ENCODE peak calls at places on chromosomes 2 and 18, in seven cellular contexts. X is transverse colon, N is AG10803, M is tibial artery, Y is PC-3, Q is thyroid gland, J is Peyer's patch. S is an unnamed sample.

GRCh38 chr18:36496022-36496421 is 198.5 kb downstream of the FHOD3 start:
- DNase-seq in X (no peak), N (peak; percentile 52), M (no peak), Y (no peak), Q (no peak), J (no peak), S (no peak)

GRCh38 chr2:240688563-240688919 is 3.1 kb upstream of the AQP12A start:
- DNase-seq in X (no peak), N (no peak), M (no peak), Y (no peak), Q (no peak), J (no peak), S (no peak)

GRCh38 chr2:2663401-2664036 is 332.4 kb upstream of the MYT1L start:
- DNase-seq in X (no peak), N (no peak), M (no peak), Y (peak; percentile 21), Q (no peak), J (no peak), S (no peak)

GRCh38 chr2:68832161-68832869 is 38.9 kb downstream of the BMP10 start:
- DNase-seq in X (peak; percentile 56), N (peak; percentile 29), M (peak; percentile 85), Y (peak; percentile 74), Q (no peak), J (peak; percentile 80), S (peak; percentile 69)

GRCh38 chr2:112621792-112622527 is 23.8 kb upstream of the SLC20A1 start:
- DNase-seq in X (no peak), N (peak; percentile 85), M (no peak), Y (peak; percentile 71), Q (no peak), J (peak; percentile 37), S (peak; percentile 81)

GRCh38 chr2:30367232-30368070 is 79.6 kb upstream of the LCLAT1 start:
- DNase-seq in X (no peak), N (peak; percentile 75), M (no peak), Y (no peak), Q (peak; percentile 59), J (no peak), S (no peak)

GRCh38 chr2:62437785-62438184 is 68.2 kb downstream of the TMEM17 start:
- DNase-seq in X (no peak), N (no peak), M (no peak), Y (no peak), Q (no peak), J (no peak), S (no peak)

GRCh38 chr2:48566582-48566981 is 36.6 kb downstream of the STON1 start:
- DNase-seq in X (no peak), N (peak; percentile 48), M (no peak), Y (no peak), Q (peak; percentile 66), J (no peak), S (peak; percentile 53)

GRCh38 chr2:1995987-1996386 is 251.7 kb upstream of the PXDN start:
- DNase-seq in X (no peak), N (no peak), M (no peak), Y (peak; percentile 31), Q (no peak), J (no peak), S (peak; percentile 94)

GRCh38 chr18:51066273-51066672 is 36.3 kb downstream of the SMAD4 start:
- DNase-seq in X (no peak), N (peak; percentile 61), M (no peak), Y (no peak), Q (no peak), J (no peak), S (peak; percentile 87)

GRCh38 chr2:27050996-27051901 is at the start of gene AGBL5:
- DNase-seq in X (peak; percentile 98), N (peak; percentile 89), M (peak; percentile 96), Y (peak; percentile 96), Q (peak; percentile 97), J (peak; percentile 98), S (peak; percentile 94)

GRCh38 chr2:168992026-168992425 is 39.1 kb downstream of the ABCB11 start:
- DNase-seq in X (no peak), N (peak; percentile 4), M (no peak), Y (peak; percentile 38), Q (no peak), J (no peak), S (peak; percentile 60)

GRCh38 chr2:86291328-86291662 is 46.1 kb downstream of the REEP1 start:
- DNase-seq in X (no peak), N (no peak), M (no peak), Y (no peak), Q (no peak), J (no peak), S (no peak)
- H3K4me3 ChIP-seq in X (no peak overlapping the region), N (no peak overlapping the region), M (no peak overlapping the region), Y (no peak overlapping the region), Q (no peak overlapping the region), J (no peak overlapping the region), S (no peak overlapping the region)

DNA sequence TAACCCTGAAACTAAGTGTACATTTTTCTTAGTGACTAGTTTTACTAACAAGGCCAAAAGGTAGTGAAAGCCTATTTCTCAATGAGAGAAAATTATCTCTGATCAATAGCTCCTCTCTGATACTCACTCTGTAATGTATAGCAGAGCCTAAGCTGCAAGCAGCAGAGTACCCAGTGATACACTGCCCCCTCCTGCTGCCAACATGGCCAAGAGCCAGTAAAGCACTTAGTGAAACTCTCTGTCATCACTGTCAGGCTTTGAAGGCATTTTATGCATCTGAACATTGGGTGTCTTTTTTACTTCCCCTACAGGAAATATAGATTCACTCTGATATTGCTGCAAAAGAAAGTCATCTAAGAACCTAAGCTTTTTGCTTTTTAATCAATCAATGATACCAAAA is 784.1 kb upstream of the CDH7 start:
- DNase-seq in X (no peak), N (no peak), M (no peak), Y (peak; percentile 39), Q (peak; percentile 35), J (no peak), S (no peak)
- TF ChIP-seq CTCF in X (no peak), N (no peak), M (no peak), Y (peak; percentile 18), Q (no peak), J (no peak), S (no peak)

GRCh38 chr2:174051741-174052638 is 86.8 kb upstream of the SP3 start:
- DNase-seq in X (peak; percentile 63), N (peak; percentile 65), M (no peak), Y (peak; percentile 86), Q (no peak), J (no peak), S (peak; percentile 85)

GRCh38 chr2:174053285-174053684 is 88.1 kb upstream of the SP3 start:
- DNase-seq in X (no peak), N (no peak), M (no peak), Y (no peak), Q (no peak), J (no peak), S (no peak)

GRCh38 chr2:174052639-174052976 is 87.4 kb upstream of the SP3 start:
- DNase-seq in X (no peak), N (no peak), M (no peak), Y (no peak), Q (no peak), J (no peak), S (no peak)

GRCh38 chr2:174049895-174050294 is 84.7 kb upstream of the SP3 start:
- DNase-seq in X (no peak), N (no peak), M (no peak), Y (no peak), Q (no peak), J (no peak), S (no peak)

GRCh38 chr2:174051039-174051438 is 85.9 kb upstream of the SP3 start:
- DNase-seq in X (no peak), N (no peak), M (no peak), Y (no peak), Q (no peak), J (no peak), S (no peak)
- H3K4me3 ChIP-seq in X (no peak overlapping the region), N (no peak overlapping the region), M (no peak overlapping the region), Y (no peak overlapping the region), Q (no peak overlapping the region), J (no peak overlapping the region), S (no peak overlapping the region)

GRCh38 chr2:237437566-237437965 is 23.6 kb upstream of the COL6A3 start:
- DNase-seq in X (no peak), N (no peak), M (no peak), Y (no peak), Q (no peak), J (no peak), S (no peak)

GRCh38 chr2:237438082-237438925 is 24.3 kb upstream of the COL6A3 start:
- DNase-seq in X (peak; percentile 55), N (no peak), M (no peak), Y (peak; percentile 40), Q (peak; percentile 52), J (no peak), S (peak; percentile 49)

GRCh38 chr2:237433920-237434319 is 20.0 kb upstream of the COL6A3 start:
- DNase-seq in X (no peak), N (no peak), M (no peak), Y (peak; percentile 87), Q (no peak), J (no peak), S (no peak)

GRCh38 chr2:237434916-237435315 is 21.0 kb upstream of the COL6A3 start:
- DNase-seq in X (peak; percentile 45), N (peak; percentile 76), M (no peak), Y (peak; percentile 72), Q (no peak), J (peak; percentile 77), S (peak; percentile 71)

GRCh38 chr2:237435844-237436590 is 22.1 kb upstream of the COL6A3 start:
- DNase-seq in X (no peak), N (peak; percentile 90), M (peak; percentile 74), Y (peak; percentile 41), Q (no peak), J (no peak), S (peak; percentile 95)
- TF ChIP-seq CTCF in X (no peak), N (no peak), M (no peak), Y (peak; percentile 38), Q (no peak), J (no peak), S (no peak)

DNA sequence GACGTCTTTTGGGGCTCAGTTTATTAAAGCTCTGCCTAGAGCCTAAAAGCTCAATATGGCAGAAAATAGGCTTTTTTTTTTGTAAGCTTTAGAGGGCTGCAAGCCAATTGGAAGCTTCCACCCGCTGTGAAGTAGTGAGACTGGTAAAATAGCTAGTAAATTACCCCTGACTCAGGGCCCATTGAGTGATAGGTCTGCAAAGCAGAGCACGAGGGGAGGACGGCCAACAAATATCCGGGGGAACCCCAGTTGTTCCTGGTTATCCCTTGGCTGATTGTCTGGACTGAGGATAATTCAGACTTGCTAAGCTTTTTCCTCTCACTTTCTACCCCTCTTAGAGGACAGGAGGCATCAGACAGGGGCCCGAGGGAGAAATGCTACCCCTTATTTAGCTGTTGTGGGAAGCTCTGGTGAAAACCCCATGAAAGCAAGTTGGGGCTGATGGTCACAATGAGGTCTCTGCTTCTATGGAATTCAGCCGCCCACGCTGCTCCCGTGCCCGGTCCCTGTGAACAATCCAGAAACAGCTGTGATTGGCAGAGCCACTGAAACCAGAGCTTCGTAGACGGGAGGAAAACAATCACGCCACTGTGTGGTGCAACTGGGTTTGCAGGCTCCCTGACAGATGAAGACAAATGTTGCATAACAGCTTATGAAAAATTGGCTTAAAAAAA is 141.9 kb upstream of the LGALSL start:
- DNase-seq in X (peak; percentile 78), N (peak; percentile 88), M (peak; percentile 82), Y (peak; percentile 88), Q (peak; percentile 70), J (peak; percentile 85), S (peak; percentile 96)
- H3K4me3 ChIP-seq in X (no peak overlapping the region), N (peak overlapping the region; percentile 34), M (peak overlapping the region; percentile 23), Y (peak overlapping the region; percentile 24), Q (no peak overlapping the region), J (no peak overlapping the region), S (peak overlapping the region; percentile 36)

GRCh38 chr2:86675611-86676015 is 44.5 kb upstream of the RMND5A start:
- DNase-seq in X (peak; percentile 27), N (no peak), M (no peak), Y (peak; percentile 60), Q (no peak), J (peak; percentile 68), S (no peak)
- TF ChIP-seq CTCF in X (peak; percentile 54), N (no peak), M (no peak), Y (peak; percentile 66), Q (no peak), J (no peak), S (no peak)

S was measured in choroid plexus epithelial cell.